ENCODE peak calls at places on chromosomes 3 and 15, in eight cellular contexts. O is mammary epithelial cell; V is right cardiac atrium; M is stomach; F is suprapubic skin; B is dorsolateral prefrontal cortex; R is effector memory CD4-positive, alpha-beta T cell; X is H7. H is an unnamed sample.
A peak's percentile ranks its signal among the peaks of the same experiment; 100 is the strongest.

GRCh38 chr3:25911525-25912295 is 121.8 kb downstream of the OXSM start:
- DNase-seq in X (no peak), M (no peak), F (no peak), B (no peak), O (no peak), V (no peak), R (peak; percentile 6), H (peak; percentile 83)

GRCh38 chr15:43881944-43882343 is 55.1 kb downstream of the WDR76 start:
- DNase-seq in V (no peak), R (no peak), X (peak; percentile 70), F (no peak), O (no peak), B (no peak), M (no peak), H (no peak)

GRCh38 chr3:45105855-45106655 is 40.1 kb downstream of the CDCP1 start:
- DNase-seq in B (no peak), O (peak; percentile 90), R (peak; percentile 44), F (no peak), M (no peak), X (no peak), V (no peak), H (peak; percentile 78)

GRCh38 chr3:195187609-195188529 is 83.1 kb downstream of the XXYLT1 start:
- DNase-seq in V (no peak), O (peak; percentile 77), B (no peak), X (no peak), M (no peak), R (no peak), F (no peak), H (no peak)

GRCh38 chr15:38670142-38671002 is 105.8 kb upstream of the RASGRP1 start:
- DNase-seq in F (no peak), B (no peak), M (no peak), O (no peak), X (no peak), R (peak; percentile 47), V (no peak), H (peak; percentile 86)

GRCh38 chr15:101127503-101128076 is 124.3 kb downstream of the CHSY1 start:
- DNase-seq in R (no peak), X (no peak), M (peak; percentile 68), F (no peak), B (peak; percentile 55), V (peak; percentile 89), O (peak; percentile 37), H (peak; percentile 21)

GRCh38 chr3:127384717-127385539 is 97.1 kb upstream of the PRR20G start:
- DNase-seq in B (no peak), M (peak; percentile 18), O (no peak), F (peak; percentile 80), X (no peak), V (no peak), R (no peak), H (no peak)

GRCh38 chr15:38823272-38823671 is 258.7 kb upstream of the RASGRP1 start:
- DNase-seq in O (no peak), R (no peak), V (no peak), M (no peak), B (no peak), F (no peak), X (no peak), H (no peak)

GRCh38 chr15:95259513-95259912 is 1028.2 kb downstream of the MCTP2 start:
- DNase-seq in R (no peak), O (peak; percentile 58), X (peak; percentile 10), M (peak; percentile 75), B (peak; percentile 71), V (peak; percentile 73), F (peak; percentile 81), H (no peak)

GRCh38 chr15:92613841-92614240 is 41.7 kb downstream of the FAM174B start:
- DNase-seq in R (no peak), O (no peak), X (no peak), M (peak; percentile 23), B (no peak), V (no peak), F (peak; percentile 77), H (no peak)

GRCh38 chr15:36465304-36465703 is 114.1 kb upstream of the CDIN1 start:
- DNase-seq in B (no peak), R (no peak), V (no peak), X (no peak), M (no peak), O (no peak), F (no peak), H (no peak)

GRCh38 chr3:50672656-50673055 is 2.1 kb upstream of the DOCK3 start:
- DNase-seq in R (no peak), V (no peak), M (no peak), O (no peak), F (no peak), B (no peak), X (no peak), H (no peak)

GRCh38 chr3:50676031-50676705 is 1.4 kb downstream of the DOCK3 start:
- DNase-seq in O (no peak), X (peak; percentile 59), B (no peak), M (no peak), R (no peak), F (no peak), V (no peak), H (no peak)

GRCh38 chr3:50673937-50674336 is 790 bp upstream of the DOCK3 start:
- DNase-seq in X (peak; percentile 45), V (no peak), B (no peak), M (no peak), O (no peak), R (no peak), F (no peak), H (no peak)

GRCh38 chr3:50674349-50675178 is at the start of gene DOCK3:
- DNase-seq in X (peak; percentile 93), O (peak; percentile 19), F (no peak), B (peak; percentile 54), M (peak; percentile 69), V (peak; percentile 83), R (peak; percentile 18), H (peak; percentile 67)

DNA sequence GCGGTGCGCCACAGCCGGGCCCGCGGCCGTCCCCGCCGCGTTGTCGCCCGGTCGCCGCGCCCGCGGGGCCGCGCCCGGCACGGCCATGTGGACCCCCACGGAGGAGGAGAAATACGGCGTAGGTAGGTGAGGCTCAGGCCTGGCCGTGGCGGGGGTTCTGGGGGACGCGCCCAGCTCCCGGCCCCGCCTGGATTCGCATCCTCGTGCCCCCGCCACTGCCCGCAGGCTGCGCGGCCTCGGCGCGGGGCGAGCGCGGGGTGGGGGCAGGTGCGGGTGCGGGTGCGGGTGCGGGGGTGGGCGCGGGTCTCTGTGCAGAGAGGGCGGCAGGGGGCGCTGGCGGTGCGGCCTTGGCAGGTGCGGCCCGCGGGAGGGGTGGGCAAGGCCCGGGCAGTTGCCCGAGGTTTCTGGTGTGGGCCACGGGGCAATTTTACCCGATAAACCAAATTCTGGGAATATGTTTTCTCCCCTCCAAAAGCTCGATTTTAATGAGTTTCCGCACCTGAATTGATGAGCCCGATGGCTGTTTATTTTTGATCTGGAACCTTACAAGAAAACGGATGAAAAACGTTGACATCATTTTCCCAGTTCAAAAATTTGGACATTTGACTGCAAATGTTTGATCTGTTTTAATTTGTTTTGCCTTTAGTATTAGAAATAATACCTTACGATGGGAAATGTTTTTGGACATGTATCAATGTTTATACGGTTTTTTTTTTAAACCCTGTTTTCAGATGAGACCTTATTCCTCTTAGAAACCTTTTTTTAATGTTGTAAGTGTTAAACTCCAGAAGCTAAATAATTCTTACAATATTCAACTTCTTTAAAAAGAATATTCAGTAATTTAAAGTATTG is 678 bp downstream of the DOCK3 start:
- DNase-seq in X (peak; percentile 94), B (peak; percentile 81), O (no peak), M (no peak), V (peak; percentile 82), R (peak; percentile 4), F (no peak), H (peak; percentile 39)
- H3K27me3 ChIP-seq in X (peaks cover 14% of the 10 kb centered on the region), B (no peaks in the 10 kb centered on the region), O (peaks cover 35% of the 10 kb centered on the region), M (peaks cover 82% of the 10 kb centered on the region), V (no peaks in the 10 kb centered on the region), R (no peaks in the 10 kb centered on the region), F (peaks cover 47% of the 10 kb centered on the region), H (peaks cover 4% of the 10 kb centered on the region)

GRCh38 chr3:181755959-181756358 is 44.2 kb downstream of the SOX2 start:
- DNase-seq in B (no peak), R (no peak), M (no peak), V (no peak), F (no peak), X (no peak), O (no peak), H (no peak)
- H3K27me3 ChIP-seq in B (no peaks in the 10 kb centered on the region), R (no peaks in the 10 kb centered on the region), M (peaks cover 14% of the 10 kb centered on the region), V (peaks cover 6% of the 10 kb centered on the region), F (peaks cover 17% of the 10 kb centered on the region), X (no peaks in the 10 kb centered on the region), O (peaks cover 15% of the 10 kb centered on the region), H (no peaks in the 10 kb centered on the region)

GRCh38 chr15:77783636-77784035 is 150.9 kb upstream of the LINGO1 start:
- DNase-seq in O (no peak), F (no peak), M (no peak), B (peak; percentile 70), V (no peak), X (no peak), R (no peak), H (no peak)
- H3K27me3 ChIP-seq in O (peaks cover 3% of the 10 kb centered on the region), F (peaks cover 37% of the 10 kb centered on the region), M (peaks cover 51% of the 10 kb centered on the region), B (no peaks in the 10 kb centered on the region), V (no peaks in the 10 kb centered on the region), X (no peaks in the 10 kb centered on the region), R (no peaks in the 10 kb centered on the region), H (no peaks in the 10 kb centered on the region)

GRCh38 chr15:96404560-96404959 is 74.1 kb downstream of the NR2F2 start:
- DNase-seq in R (no peak), M (no peak), O (no peak), V (no peak), X (no peak), F (no peak), B (no peak), H (no peak)

GRCh38 chr15:96406701-96407100 is 76.2 kb downstream of the NR2F2 start:
- DNase-seq in R (no peak), F (no peak), X (no peak), V (no peak), M (no peak), O (no peak), B (no peak), H (no peak)

GRCh38 chr15:96402403-96402802 is 71.9 kb downstream of the NR2F2 start:
- DNase-seq in B (no peak), M (no peak), F (no peak), X (no peak), V (no peak), R (no peak), O (no peak), H (no peak)

GRCh38 chr15:96403932-96404331 is 73.4 kb downstream of the NR2F2 start:
- DNase-seq in F (no peak), X (no peak), M (no peak), B (no peak), R (no peak), O (no peak), V (no peak), H (no peak)

GRCh38 chr15:96403071-96403470 is 72.6 kb downstream of the NR2F2 start:
- DNase-seq in F (no peak), R (no peak), X (no peak), B (no peak), V (no peak), M (no peak), O (no peak), H (no peak)
- H3K27me3 ChIP-seq in F (peaks cover 37% of the 10 kb centered on the region), R (no peaks in the 10 kb centered on the region), X (peaks cover 45% of the 10 kb centered on the region), B (peaks cover 76% of the 10 kb centered on the region), V (no peaks in the 10 kb centered on the region), M (peaks cover 5% of the 10 kb centered on the region), O (peaks cover 3% of the 10 kb centered on the region), H (no peaks in the 10 kb centered on the region)

H was measured in CD4-positive, alpha-beta memory T cell.